ENCODE peak calls at places on chromosomes 1 and 21, in five cellular contexts. One of them, this sample, is unnamed.

GRCh38 chr1:209674957-209675566 is at the start of gene G0S2:
- DNase-seq in foreskin fibroblast: peak
- DNase-seq in mesothelial cell of epicardium: peak
- DNase-seq in heart left ventricle: peak
- DNase-seq in fibroblast of villous mesenchyme: peak
- DNase-seq in this sample: peak

GRCh38 chr1:175969236-175969635 is 225.8 kb upstream of the TNR start:
- DNase-seq in foreskin fibroblast: no peak
- DNase-seq in mesothelial cell of epicardium: no peak
- DNase-seq in heart left ventricle: no peak
- DNase-seq in fibroblast of villous mesenchyme: no peak
- DNase-seq in this sample: no peak

GRCh38 chr1:31671147-31671546 is 26.5 kb upstream of the PEF1 start:
- DNase-seq in foreskin fibroblast: no peak
- DNase-seq in mesothelial cell of epicardium: no peak
- DNase-seq in heart left ventricle: no peak
- DNase-seq in fibroblast of villous mesenchyme: no peak
- DNase-seq in this sample: no peak

GRCh38 chr21:42520628-42521253 is 7.1 kb downstream of the SLC37A1 start:
- DNase-seq in foreskin fibroblast: no peak
- DNase-seq in mesothelial cell of epicardium: no peak
- DNase-seq in heart left ventricle: no peak
- DNase-seq in fibroblast of villous mesenchyme: no peak
- DNase-seq in this sample: peak

GRCh38 chr1:56029329-56030003 is 549.9 kb downstream of the PLPP3 start:
- DNase-seq in foreskin fibroblast: peak
- DNase-seq in mesothelial cell of epicardium: no peak
- DNase-seq in heart left ventricle: no peak
- DNase-seq in fibroblast of villous mesenchyme: no peak
- DNase-seq in this sample: no peak

GRCh38 chr21:26159869-26160268 is 10.7 kb downstream of the APP start:
- DNase-seq in foreskin fibroblast: no peak
- DNase-seq in mesothelial cell of epicardium: no peak
- DNase-seq in heart left ventricle: no peak
- DNase-seq in fibroblast of villous mesenchyme: no peak
- DNase-seq in this sample: no peak

GRCh38 chr1:197062692-197063091 is 4.4 kb downstream of the F13B start:
- DNase-seq in foreskin fibroblast: no peak
- DNase-seq in mesothelial cell of epicardium: no peak
- DNase-seq in heart left ventricle: no peak
- DNase-seq in fibroblast of villous mesenchyme: no peak
- DNase-seq in this sample: no peak

GRCh38 chr1:164561007-164561406 is 2.0 kb downstream of the PBX1 start:
- DNase-seq in foreskin fibroblast: no peak
- DNase-seq in mesothelial cell of epicardium: no peak
- DNase-seq in heart left ventricle: no peak
- DNase-seq in fibroblast of villous mesenchyme: peak
- DNase-seq in this sample: no peak

GRCh38 chr21:46517361-46517760 is 58.7 kb downstream of the DIP2A start:
- DNase-seq in foreskin fibroblast: peak
- DNase-seq in mesothelial cell of epicardium: no peak
- DNase-seq in heart left ventricle: no peak
- DNase-seq in fibroblast of villous mesenchyme: peak
- DNase-seq in this sample: no peak

GRCh38 chr1:16209847-16210407 is 2.5 kb downstream of the ARHGEF19 start:
- DNase-seq in foreskin fibroblast: no peak
- DNase-seq in mesothelial cell of epicardium: no peak
- DNase-seq in heart left ventricle: no peak
- DNase-seq in fibroblast of villous mesenchyme: no peak
- DNase-seq in this sample: no peak

GRCh38 chr1:115336741-115337140 is 1.3 kb downstream of the NGF start:
- DNase-seq in foreskin fibroblast: no peak
- DNase-seq in mesothelial cell of epicardium: no peak
- DNase-seq in heart left ventricle: no peak
- DNase-seq in fibroblast of villous mesenchyme: no peak
- DNase-seq in this sample: no peak

GRCh38 chr1:37673920-37674319 is 18.4 kb upstream of the CDCA8 start:
- DNase-seq in foreskin fibroblast: no peak
- DNase-seq in mesothelial cell of epicardium: no peak
- DNase-seq in heart left ventricle: no peak
- DNase-seq in fibroblast of villous mesenchyme: no peak
- DNase-seq in this sample: no peak

GRCh38 chr1:242890211-242890741 is 364.8 kb downstream of the CEP170 start:
- DNase-seq in foreskin fibroblast: peak
- DNase-seq in mesothelial cell of epicardium: peak
- DNase-seq in heart left ventricle: peak
- DNase-seq in fibroblast of villous mesenchyme: no peak
- DNase-seq in this sample: peak

GRCh38 chr1:22814176-22815042 is 103.8 kb downstream of the EPHB2 start:
- DNase-seq in foreskin fibroblast: peak
- DNase-seq in mesothelial cell of epicardium: no peak
- DNase-seq in heart left ventricle: no peak
- DNase-seq in fibroblast of villous mesenchyme: no peak
- DNase-seq in this sample: no peak

GRCh38 chr1:190019717-190020116 is 457.9 kb downstream of the BRINP3 start:
- DNase-seq in foreskin fibroblast: no peak
- DNase-seq in mesothelial cell of epicardium: no peak
- DNase-seq in heart left ventricle: no peak
- DNase-seq in fibroblast of villous mesenchyme: no peak
- DNase-seq in this sample: no peak

GRCh38 chr1:17233675-17234074 is 15.2 kb upstream of the PADI3 start:
- DNase-seq in foreskin fibroblast: peak
- DNase-seq in mesothelial cell of epicardium: no peak
- DNase-seq in heart left ventricle: peak
- DNase-seq in fibroblast of villous mesenchyme: peak
- DNase-seq in this sample: no peak

GRCh38 chr1:18288609-18289219 is 181.1 kb downstream of the IGSF21 start:
- DNase-seq in foreskin fibroblast: no peak
- DNase-seq in mesothelial cell of epicardium: no peak
- DNase-seq in heart left ventricle: peak
- DNase-seq in fibroblast of villous mesenchyme: no peak
- DNase-seq in this sample: no peak

GRCh38 chr21:36806103-36806502 is 107.2 kb downstream of the SIM2 start:
- DNase-seq in foreskin fibroblast: peak
- DNase-seq in mesothelial cell of epicardium: no peak
- DNase-seq in heart left ventricle: no peak
- DNase-seq in fibroblast of villous mesenchyme: peak
- DNase-seq in this sample: no peak

GRCh38 chr1:245091818-245092637 is 62.8 kb upstream of the KIF26B start:
- DNase-seq in foreskin fibroblast: peak
- DNase-seq in mesothelial cell of epicardium: no peak
- DNase-seq in heart left ventricle: no peak
- DNase-seq in fibroblast of villous mesenchyme: peak
- DNase-seq in this sample: no peak

GRCh38 chr1:64655861-64656260 is 89.0 kb upstream of the RAVER2 start:
- DNase-seq in foreskin fibroblast: no peak
- DNase-seq in mesothelial cell of epicardium: no peak
- DNase-seq in heart left ventricle: no peak
- DNase-seq in fibroblast of villous mesenchyme: no peak
- DNase-seq in this sample: no peak

GRCh38 chr1:53715478-53715877 is 23.5 kb downstream of the GLIS1 start:
- DNase-seq in foreskin fibroblast: peak
- DNase-seq in mesothelial cell of epicardium: peak
- DNase-seq in heart left ventricle: no peak
- DNase-seq in fibroblast of villous mesenchyme: peak
- DNase-seq in this sample: peak

GRCh38 chr21:38645282-38645681 is 147.0 kb upstream of the ERG start:
- DNase-seq in foreskin fibroblast: peak
- DNase-seq in mesothelial cell of epicardium: no peak
- DNase-seq in heart left ventricle: no peak
- DNase-seq in fibroblast of villous mesenchyme: peak
- DNase-seq in this sample: no peak

GRCh38 chr1:115545791-115546733 is 95.7 kb upstream of the VANGL1 start:
- DNase-seq in foreskin fibroblast: peak
- DNase-seq in mesothelial cell of epicardium: peak
- DNase-seq in heart left ventricle: no peak
- DNase-seq in fibroblast of villous mesenchyme: peak
- DNase-seq in this sample: peak

GRCh38 chr1:109467301-109467777 is 993 bp downstream of the SYPL2 start:
- DNase-seq in foreskin fibroblast: peak
- DNase-seq in mesothelial cell of epicardium: no peak
- DNase-seq in heart left ventricle: no peak
- DNase-seq in fibroblast of villous mesenchyme: no peak
- DNase-seq in this sample: no peak

GRCh38 chr1:43074244-43074643 is 97.8 kb downstream of the EBNA1BP2 start:
- DNase-seq in foreskin fibroblast: no peak
- DNase-seq in mesothelial cell of epicardium: no peak
- DNase-seq in heart left ventricle: no peak
- DNase-seq in fibroblast of villous mesenchyme: no peak
- DNase-seq in this sample: no peak

GRCh38 chr21:34579411-34579810 is 35.5 kb downstream of the RCAN1 start:
- DNase-seq in foreskin fibroblast: peak
- DNase-seq in mesothelial cell of epicardium: no peak
- DNase-seq in heart left ventricle: no peak
- DNase-seq in fibroblast of villous mesenchyme: peak
- DNase-seq in this sample: no peak

GRCh38 chr1:168159251-168159650 is 19.5 kb upstream of the TIPRL start:
- DNase-seq in foreskin fibroblast: no peak
- DNase-seq in mesothelial cell of epicardium: no peak
- DNase-seq in heart left ventricle: no peak
- DNase-seq in fibroblast of villous mesenchyme: no peak
- DNase-seq in this sample: no peak

GRCh38 chr1:168164771-168165170 is 14.0 kb upstream of the TIPRL start:
- DNase-seq in foreskin fibroblast: peak
- DNase-seq in mesothelial cell of epicardium: no peak
- DNase-seq in heart left ventricle: no peak
- DNase-seq in fibroblast of villous mesenchyme: no peak
- DNase-seq in this sample: no peak

GRCh38 chr1:168163670-168164069 is 15.1 kb upstream of the TIPRL start:
- DNase-seq in foreskin fibroblast: no peak
- DNase-seq in mesothelial cell of epicardium: no peak
- DNase-seq in heart left ventricle: no peak
- DNase-seq in fibroblast of villous mesenchyme: no peak
- DNase-seq in this sample: no peak

GRCh38 chr1:168159979-168160378 is 18.8 kb upstream of the TIPRL start:
- DNase-seq in foreskin fibroblast: no peak
- DNase-seq in mesothelial cell of epicardium: no peak
- DNase-seq in heart left ventricle: no peak
- DNase-seq in fibroblast of villous mesenchyme: no peak
- DNase-seq in this sample: no peak

DNA sequence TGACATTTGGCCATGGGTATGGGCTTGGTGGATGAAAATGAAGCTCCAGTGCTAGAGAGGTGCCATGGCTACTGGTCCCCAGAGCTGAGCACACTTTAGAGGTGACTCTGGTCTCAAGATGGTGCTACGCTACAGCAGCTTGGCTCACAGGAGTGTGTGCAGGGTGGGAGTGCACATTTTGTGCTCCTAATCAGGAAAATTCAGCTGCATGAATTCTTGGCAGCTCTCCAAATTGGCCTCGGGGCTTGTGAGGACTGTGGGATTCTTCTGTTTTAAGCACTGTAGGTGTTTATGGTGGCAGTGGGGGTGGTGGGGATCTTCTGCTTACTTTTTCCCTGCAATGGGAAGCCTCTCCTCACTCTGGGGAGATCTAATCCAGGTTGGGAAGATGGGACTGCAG is 17.3 kb upstream of the TIPRL start:
- DNase-seq in foreskin fibroblast: peak
- DNase-seq in mesothelial cell of epicardium: peak
- DNase-seq in heart left ventricle: no peak
- DNase-seq in fibroblast of villous mesenchyme: no peak
- DNase-seq in this sample: no peak
- TF ChIP-seq CTCF in foreskin fibroblast: no peak
- TF ChIP-seq CTCF in mesothelial cell of epicardium: no peak
- TF ChIP-seq CTCF in heart left ventricle: no peak
- TF ChIP-seq CTCF in fibroblast of villous mesenchyme: no peak
- TF ChIP-seq CTCF in this sample: no peak

GRCh38 chr1:182484531-182485257 is 34.7 kb downstream of the RGSL1 start:
- DNase-seq in foreskin fibroblast: no peak
- DNase-seq in mesothelial cell of epicardium: no peak
- DNase-seq in heart left ventricle: no peak
- DNase-seq in fibroblast of villous mesenchyme: no peak
- DNase-seq in this sample: no peak
- TF ChIP-seq CTCF in foreskin fibroblast: no peak
- TF ChIP-seq CTCF in mesothelial cell of epicardium: no peak
- TF ChIP-seq CTCF in heart left ventricle: peak
- TF ChIP-seq CTCF in fibroblast of villous mesenchyme: peak
- TF ChIP-seq CTCF in this sample: peak

GRCh38 chr1:206429421-206429820 is 40.9 kb upstream of the IKBKE start:
- DNase-seq in foreskin fibroblast: no peak
- DNase-seq in mesothelial cell of epicardium: no peak
- DNase-seq in heart left ventricle: no peak
- DNase-seq in fibroblast of villous mesenchyme: no peak
- DNase-seq in this sample: no peak

GRCh38 chr1:206435450-206435849 is 34.8 kb upstream of the IKBKE start:
- DNase-seq in foreskin fibroblast: no peak
- DNase-seq in mesothelial cell of epicardium: no peak
- DNase-seq in heart left ventricle: no peak
- DNase-seq in fibroblast of villous mesenchyme: no peak
- DNase-seq in this sample: no peak

GRCh38 chr1:206427296-206427695 is 43.0 kb upstream of the IKBKE start:
- DNase-seq in foreskin fibroblast: no peak
- DNase-seq in mesothelial cell of epicardium: no peak
- DNase-seq in heart left ventricle: no peak
- DNase-seq in fibroblast of villous mesenchyme: no peak
- DNase-seq in this sample: no peak

DNA sequence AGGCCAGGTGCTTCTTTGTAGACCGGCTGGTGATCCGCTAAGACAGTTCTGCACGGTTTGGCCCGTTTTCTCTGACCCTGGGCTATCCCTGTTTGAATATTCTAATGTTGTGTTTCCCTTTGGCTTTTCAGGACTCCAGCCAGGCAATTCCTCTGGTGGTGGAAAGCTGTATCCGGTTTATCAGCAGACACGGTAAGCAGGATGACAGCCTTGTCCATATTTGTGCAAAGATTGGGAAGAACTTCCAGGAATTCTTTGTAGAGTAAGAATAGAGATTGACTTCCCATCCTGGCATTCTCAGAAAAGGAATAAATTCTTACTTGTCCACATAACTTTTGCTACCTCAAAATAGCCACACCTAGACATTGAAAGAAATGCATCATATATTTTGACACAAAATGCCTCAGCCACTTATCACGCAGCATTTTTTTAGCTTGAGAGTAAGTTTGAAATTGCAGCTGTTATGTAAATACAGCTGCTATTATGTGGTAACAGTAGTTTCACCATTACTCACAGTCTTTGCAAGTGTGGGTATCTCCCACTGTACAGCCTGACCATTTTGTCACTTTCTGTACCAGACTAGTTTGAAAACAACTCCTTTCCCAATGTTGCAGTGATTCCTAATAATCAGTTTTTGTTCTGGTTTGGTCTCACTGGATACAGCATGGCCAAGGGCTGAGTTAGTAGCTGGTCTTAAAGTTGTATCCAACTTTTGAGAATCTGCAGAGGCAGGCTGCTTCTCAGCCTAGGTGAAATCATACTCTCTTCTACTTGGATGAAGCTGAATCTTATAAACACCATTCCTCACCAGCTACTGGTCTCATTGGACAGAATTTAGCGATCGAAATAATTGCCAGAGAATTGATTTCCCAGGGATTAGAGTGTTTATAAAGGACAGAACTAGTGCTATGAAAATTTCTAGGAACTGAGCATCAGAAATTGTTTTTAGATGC is 40.0 kb upstream of the IKBKE start:
- DNase-seq in foreskin fibroblast: peak
- DNase-seq in mesothelial cell of epicardium: no peak
- DNase-seq in heart left ventricle: no peak
- DNase-seq in fibroblast of villous mesenchyme: peak
- DNase-seq in this sample: no peak
- TF ChIP-seq CTCF in foreskin fibroblast: peak
- TF ChIP-seq CTCF in mesothelial cell of epicardium: no peak
- TF ChIP-seq CTCF in heart left ventricle: peak
- TF ChIP-seq CTCF in fibroblast of villous mesenchyme: peak
- TF ChIP-seq CTCF in this sample: no peak

GRCh38 chr1:68010094-68010493 is 40.3 kb downstream of the DIRAS3 start:
- DNase-seq in foreskin fibroblast: peak
- DNase-seq in mesothelial cell of epicardium: no peak
- DNase-seq in heart left ventricle: no peak
- DNase-seq in fibroblast of villous mesenchyme: peak
- DNase-seq in this sample: no peak
- TF ChIP-seq CTCF in foreskin fibroblast: peak
- TF ChIP-seq CTCF in mesothelial cell of epicardium: no peak
- TF ChIP-seq CTCF in heart left ventricle: peak
- TF ChIP-seq CTCF in fibroblast of villous mesenchyme: peak
- TF ChIP-seq CTCF in this sample: peak

This sample was measured in neural crest cell.